ENCODE peak calls at places on chromosome 9, in eight cellular contexts. One of them, this sample, is unnamed.

GRCh38 chr9:132591751-132592314 is 9.4 kb downstream of the BARHL1 start:
- DNase-seq in HCT116: no peak
- DNase-seq in tibial nerve: no peak
- DNase-seq in A549: no peak
- DNase-seq in IMR-90: no peak
- DNase-seq in heart left ventricle: no peak
- DNase-seq in transverse colon: no peak
- DNase-seq in ovary: no peak
- DNase-seq in this sample: no peak

GRCh38 chr9:125785187-125785840 is 38.1 kb downstream of the PBX3 start:
- DNase-seq in HCT116: no peak
- DNase-seq in tibial nerve: no peak
- DNase-seq in A549: no peak
- DNase-seq in IMR-90: no peak
- DNase-seq in heart left ventricle: no peak
- DNase-seq in transverse colon: no peak
- DNase-seq in ovary: no peak
- DNase-seq in this sample: no peak

GRCh38 chr9:8012986-8013385 is 213.4 kb upstream of the DMAC1 start:
- DNase-seq in HCT116: no peak
- DNase-seq in tibial nerve: no peak
- DNase-seq in A549: no peak
- DNase-seq in IMR-90: no peak
- DNase-seq in heart left ventricle: no peak
- DNase-seq in transverse colon: no peak
- DNase-seq in ovary: no peak
- DNase-seq in this sample: no peak

GRCh38 chr9:123318961-123319421 is 37.0 kb upstream of the CRB2 start:
- DNase-seq in HCT116: no peak
- DNase-seq in tibial nerve: no peak
- DNase-seq in A549: no peak
- DNase-seq in IMR-90: no peak
- DNase-seq in heart left ventricle: no peak
- DNase-seq in transverse colon: no peak
- DNase-seq in ovary: peak
- DNase-seq in this sample: no peak

GRCh38 chr9:121242219-121242954 is 25.6 kb upstream of the GSN start:
- DNase-seq in HCT116: no peak
- DNase-seq in tibial nerve: no peak
- DNase-seq in A549: no peak
- DNase-seq in IMR-90: peak
- DNase-seq in heart left ventricle: no peak
- DNase-seq in transverse colon: no peak
- DNase-seq in ovary: no peak
- DNase-seq in this sample: no peak

GRCh38 chr9:120985759-120986353 is 59.3 kb upstream of the TRAF1 start:
- DNase-seq in HCT116: peak
- DNase-seq in tibial nerve: no peak
- DNase-seq in A549: peak
- DNase-seq in IMR-90: peak
- DNase-seq in heart left ventricle: no peak
- DNase-seq in transverse colon: no peak
- DNase-seq in ovary: no peak
- DNase-seq in this sample: no peak

GRCh38 chr9:16341176-16341575 is 529.3 kb downstream of the BNC2 start:
- DNase-seq in HCT116: no peak
- DNase-seq in tibial nerve: no peak
- DNase-seq in A549: no peak
- DNase-seq in IMR-90: peak
- DNase-seq in heart left ventricle: no peak
- DNase-seq in transverse colon: no peak
- DNase-seq in ovary: no peak
- DNase-seq in this sample: no peak

GRCh38 chr9:97430316-97430715 is 18.4 kb downstream of the TDRD7 start:
- DNase-seq in HCT116: no peak
- DNase-seq in tibial nerve: no peak
- DNase-seq in A549: no peak
- DNase-seq in IMR-90: no peak
- DNase-seq in heart left ventricle: no peak
- DNase-seq in transverse colon: no peak
- DNase-seq in ovary: no peak
- DNase-seq in this sample: no peak

GRCh38 chr9:135925496-135926133 is 18.3 kb upstream of the CAMSAP1 start:
- DNase-seq in HCT116: no peak
- DNase-seq in tibial nerve: no peak
- DNase-seq in A549: no peak
- DNase-seq in IMR-90: peak
- DNase-seq in heart left ventricle: no peak
- DNase-seq in transverse colon: no peak
- DNase-seq in ovary: no peak
- DNase-seq in this sample: peak

GRCh38 chr9:95383198-95383673 is 65.7 kb upstream of the FANCC start:
- DNase-seq in HCT116: peak
- DNase-seq in tibial nerve: no peak
- DNase-seq in A549: peak
- DNase-seq in IMR-90: peak
- DNase-seq in heart left ventricle: no peak
- DNase-seq in transverse colon: no peak
- DNase-seq in ovary: no peak
- DNase-seq in this sample: no peak

GRCh38 chr9:137234055-137234697 is 3.5 kb downstream of the SLC34A3 start:
- DNase-seq in HCT116: no peak
- DNase-seq in tibial nerve: no peak
- DNase-seq in A549: no peak
- DNase-seq in IMR-90: no peak
- DNase-seq in heart left ventricle: no peak
- DNase-seq in transverse colon: no peak
- DNase-seq in ovary: no peak
- DNase-seq in this sample: no peak

GRCh38 chr9:102974530-102974929 is 20.6 kb upstream of the CYLC2 start:
- DNase-seq in HCT116: no peak
- DNase-seq in tibial nerve: no peak
- DNase-seq in A549: peak
- DNase-seq in IMR-90: no peak
- DNase-seq in heart left ventricle: no peak
- DNase-seq in transverse colon: no peak
- DNase-seq in ovary: no peak
- DNase-seq in this sample: no peak

GRCh38 chr9:111955048-111955447 is 58.4 kb downstream of the UGCG start:
- DNase-seq in HCT116: no peak
- DNase-seq in tibial nerve: no peak
- DNase-seq in A549: no peak
- DNase-seq in IMR-90: no peak
- DNase-seq in heart left ventricle: no peak
- DNase-seq in transverse colon: no peak
- DNase-seq in ovary: no peak
- DNase-seq in this sample: no peak

GRCh38 chr9:107750741-107751521 is 261.4 kb upstream of the KLF4 start:
- DNase-seq in HCT116: peak
- DNase-seq in tibial nerve: peak
- DNase-seq in A549: peak
- DNase-seq in IMR-90: peak
- DNase-seq in heart left ventricle: peak
- DNase-seq in transverse colon: peak
- DNase-seq in ovary: peak
- DNase-seq in this sample: peak

GRCh38 chr9:101582593-101582992 is 12.2 kb downstream of the PPP3R2 start:
- DNase-seq in HCT116: no peak
- DNase-seq in tibial nerve: no peak
- DNase-seq in A549: peak
- DNase-seq in IMR-90: peak
- DNase-seq in heart left ventricle: no peak
- DNase-seq in transverse colon: no peak
- DNase-seq in ovary: no peak
- DNase-seq in this sample: no peak

GRCh38 chr9:9557804-9558334 is 1054.9 kb downstream of the PTPRD start:
- DNase-seq in HCT116: no peak
- DNase-seq in tibial nerve: no peak
- DNase-seq in A549: no peak
- DNase-seq in IMR-90: no peak
- DNase-seq in heart left ventricle: no peak
- DNase-seq in transverse colon: no peak
- DNase-seq in ovary: no peak
- DNase-seq in this sample: no peak

GRCh38 chr9:85941617-85941930 is 628 bp downstream of the NAA35 start:
- DNase-seq in HCT116: no peak
- DNase-seq in tibial nerve: no peak
- DNase-seq in A549: no peak
- DNase-seq in IMR-90: no peak
- DNase-seq in heart left ventricle: no peak
- DNase-seq in transverse colon: no peak
- DNase-seq in ovary: no peak
- DNase-seq in this sample: no peak

GRCh38 chr9:136312436-136312835 is 8.5 kb upstream of the CCDC187 start:
- DNase-seq in HCT116: no peak
- DNase-seq in tibial nerve: no peak
- DNase-seq in A549: peak
- DNase-seq in IMR-90: peak
- DNase-seq in heart left ventricle: no peak
- DNase-seq in transverse colon: peak
- DNase-seq in ovary: peak
- DNase-seq in this sample: no peak

GRCh38 chr9:124771867-124772621 is 933 bp upstream of the NR6A1 start:
- DNase-seq in HCT116: peak
- DNase-seq in tibial nerve: no peak
- DNase-seq in A549: peak
- DNase-seq in IMR-90: peak
- DNase-seq in heart left ventricle: peak
- DNase-seq in transverse colon: peak
- DNase-seq in ovary: peak
- DNase-seq in this sample: peak

GRCh38 chr9:36930941-36931340 is 103.1 kb downstream of the PAX5 start:
- DNase-seq in HCT116: no peak
- DNase-seq in tibial nerve: no peak
- DNase-seq in A549: no peak
- DNase-seq in IMR-90: no peak
- DNase-seq in heart left ventricle: no peak
- DNase-seq in transverse colon: no peak
- DNase-seq in ovary: no peak
- DNase-seq in this sample: no peak

DNA sequence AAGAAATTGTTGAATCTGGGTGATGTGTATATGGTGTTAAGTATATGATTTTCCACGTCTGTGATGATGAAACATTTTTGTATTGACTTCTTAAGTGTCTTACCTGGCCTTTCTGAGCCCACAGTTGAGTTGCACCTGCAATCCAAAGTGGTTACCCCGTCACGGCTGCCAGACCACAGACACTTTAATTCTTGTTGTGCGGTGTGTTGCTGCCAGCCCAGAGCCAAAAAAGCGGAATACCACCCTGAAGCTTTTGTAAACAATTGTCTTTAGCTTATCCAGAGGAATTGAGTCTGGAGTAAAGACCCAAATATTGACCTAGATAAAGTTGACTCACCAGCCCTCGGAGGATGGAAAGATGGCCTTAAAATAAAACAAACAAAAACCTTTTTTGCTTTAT is 35.1 kb downstream of the MTAP start:
- DNase-seq in HCT116: no peak
- DNase-seq in tibial nerve: no peak
- DNase-seq in A549: no peak
- DNase-seq in IMR-90: no peak
- DNase-seq in heart left ventricle: no peak
- DNase-seq in transverse colon: no peak
- DNase-seq in ovary: no peak
- DNase-seq in this sample: no peak
- H3K27ac ChIP-seq in HCT116: no peak
- H3K27ac ChIP-seq in tibial nerve: no peak
- H3K27ac ChIP-seq in A549: no peak
- H3K27ac ChIP-seq in IMR-90: peak
- H3K27ac ChIP-seq in heart left ventricle: no peak
- H3K27ac ChIP-seq in transverse colon: no peak
- H3K27ac ChIP-seq in ovary: no peak
- H3K27ac ChIP-seq in this sample: no peak

GRCh38 chr9:94256007-94256406 is 3.1 kb upstream of the ZNF169 start:
- DNase-seq in HCT116: no peak
- DNase-seq in tibial nerve: no peak
- DNase-seq in A549: no peak
- DNase-seq in IMR-90: no peak
- DNase-seq in heart left ventricle: no peak
- DNase-seq in transverse colon: no peak
- DNase-seq in ovary: no peak
- DNase-seq in this sample: no peak

GRCh38 chr9:94259077-94259847 is at the start of gene ZNF169:
- DNase-seq in HCT116: peak
- DNase-seq in tibial nerve: peak
- DNase-seq in A549: peak
- DNase-seq in IMR-90: peak
- DNase-seq in heart left ventricle: peak
- DNase-seq in transverse colon: peak
- DNase-seq in ovary: peak
- DNase-seq in this sample: peak
- TF ChIP-seq POLR2A in HCT116: peak
- TF ChIP-seq POLR2A in tibial nerve: no peak
- TF ChIP-seq POLR2A in A549: peak
- TF ChIP-seq POLR2A in IMR-90: peak
- TF ChIP-seq POLR2A in heart left ventricle: peak
- TF ChIP-seq POLR2A in transverse colon: peak
- TF ChIP-seq POLR2A in ovary: peak
- TF ChIP-seq POLR2A in this sample: peak

GRCh38 chr9:134699343-134699740 is 57.7 kb downstream of the COL5A1 start:
- DNase-seq in HCT116: no peak
- DNase-seq in tibial nerve: no peak
- DNase-seq in A549: no peak
- DNase-seq in IMR-90: peak
- DNase-seq in heart left ventricle: no peak
- DNase-seq in transverse colon: no peak
- DNase-seq in ovary: no peak
- DNase-seq in this sample: no peak
- H3K4me3 ChIP-seq in HCT116: no peak
- H3K4me3 ChIP-seq in tibial nerve: no peak
- H3K4me3 ChIP-seq in A549: no peak
- H3K4me3 ChIP-seq in IMR-90: no peak
- H3K4me3 ChIP-seq in heart left ventricle: no peak
- H3K4me3 ChIP-seq in transverse colon: no peak
- H3K4me3 ChIP-seq in ovary: no peak
- H3K4me3 ChIP-seq in this sample: no peak

DNA sequence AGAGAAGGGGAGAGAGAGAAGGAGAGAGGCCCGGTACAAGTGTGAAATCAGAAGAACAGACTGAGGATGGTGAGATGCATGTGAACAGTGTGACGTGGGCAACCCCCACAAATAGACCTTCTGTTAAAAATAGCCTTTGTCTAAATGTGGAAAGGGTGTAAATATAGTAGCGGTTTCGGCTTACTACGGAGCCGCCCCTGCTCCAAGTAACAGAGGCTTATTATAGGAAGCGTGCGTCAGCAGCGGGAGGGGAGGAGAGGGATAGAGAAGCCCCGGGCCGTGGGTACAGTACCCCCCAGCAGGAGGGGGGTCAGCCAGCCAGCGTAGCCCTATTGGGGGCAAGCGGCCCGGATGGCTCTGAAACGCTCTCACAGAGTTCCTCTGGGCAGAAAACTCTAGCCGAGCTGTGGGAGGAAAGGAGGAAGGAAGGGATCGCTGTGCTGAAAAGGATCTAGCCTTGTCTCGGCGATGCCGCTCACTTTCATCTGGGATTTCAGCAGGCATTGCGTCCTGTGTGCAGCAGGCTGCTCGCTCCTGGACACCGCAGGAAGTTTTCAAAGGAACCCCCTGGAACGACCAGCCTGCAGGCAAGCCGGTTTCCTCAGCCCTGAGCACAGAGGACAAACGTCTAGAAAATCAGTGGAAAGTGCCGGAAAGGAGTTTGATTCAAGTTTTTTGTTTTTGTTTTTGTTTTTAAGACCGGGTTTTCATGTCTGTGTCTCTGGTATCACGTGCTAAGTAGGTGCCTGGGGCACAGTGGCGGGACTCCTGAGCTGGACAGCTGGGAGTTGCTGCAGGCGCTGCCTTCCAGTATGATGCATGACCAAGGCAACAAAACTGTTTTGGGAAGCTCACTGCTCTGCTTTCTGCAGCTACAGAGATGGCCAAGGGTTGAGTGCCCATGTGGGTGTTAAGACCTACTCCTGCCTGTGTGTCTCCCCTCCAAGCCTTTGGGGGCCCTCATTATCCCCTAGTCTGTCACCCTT is 146.6 kb downstream of the SEC61B start:
- DNase-seq in HCT116: no peak
- DNase-seq in tibial nerve: no peak
- DNase-seq in A549: no peak
- DNase-seq in IMR-90: peak
- DNase-seq in heart left ventricle: peak
- DNase-seq in transverse colon: peak
- DNase-seq in ovary: peak
- DNase-seq in this sample: no peak
- H3K27ac ChIP-seq in HCT116: no peak
- H3K27ac ChIP-seq in tibial nerve: peak
- H3K27ac ChIP-seq in A549: no peak
- H3K27ac ChIP-seq in IMR-90: peak
- H3K27ac ChIP-seq in heart left ventricle: peak
- H3K27ac ChIP-seq in transverse colon: peak
- H3K27ac ChIP-seq in ovary: peak
- H3K27ac ChIP-seq in this sample: no peak

This sample was measured in right lobe of liver.